ENCODE peak calls at places on chromosome 11, in seven cellular contexts. F is fibroblast of lung; M is substantia nigra; Z is IMR-90; W is SK-N-SH; Q is A549; N is CD8-positive, alpha-beta memory T cell. H is an unnamed sample.

GRCh38 chr11:121035823-121036222 is 11.9 kb downstream of the TBCEL start:
- DNase-seq in M (no peak), Z (no peak), W (no peak), F (no peak), N (no peak), Q (no peak), H (no peak)

GRCh38 chr11:85821636-85822035 is 10.7 kb upstream of the SYTL2 start:
- DNase-seq in Z (peak), W (no peak), F (peak), N (no peak), Q (no peak), M (no peak), H (peak)

GRCh38 chr11:62540804-62541671 is 5.6 kb downstream of the AHNAK start:
- DNase-seq in Z (peak), N (no peak), Q (no peak), F (no peak), M (peak), W (no peak), H (no peak)

GRCh38 chr11:108975641-108976071 is 310.8 kb downstream of the DDX10 start:
- DNase-seq in W (no peak), Z (no peak), Q (no peak), F (no peak), N (no peak), M (peak), H (no peak)

GRCh38 chr11:125165664-125166346 is 1.3 kb downstream of the PKNOX2 start:
- DNase-seq in M (no peak), W (no peak), F (peak), N (no peak), Q (peak), Z (peak), H (no peak)

GRCh38 chr11:20261526-20261925 is 101.3 kb upstream of the DBX1 start:
- DNase-seq in W (no peak), Z (peak), F (no peak), Q (no peak), N (no peak), M (no peak), H (no peak)

GRCh38 chr11:19474954-19475811 is 234.4 kb upstream of the E2F8 start:
- DNase-seq in F (no peak), Q (no peak), N (no peak), M (peak), Z (no peak), W (peak), H (no peak)

GRCh38 chr11:106276859-106277436 is 199.5 kb downstream of the AASDHPPT start:
- DNase-seq in Q (no peak), W (peak), M (no peak), F (peak), Z (peak), N (no peak), H (no peak)

GRCh38 chr11:65491614-65492386 is 7.0 kb upstream of the MALAT1 start:
- DNase-seq in N (no peak), W (no peak), F (peak), Z (peak), M (peak), Q (peak), H (peak)

GRCh38 chr11:63920870-63921417 is 4.0 kb upstream of the RCOR2 start:
- DNase-seq in Q (no peak), F (no peak), M (peak), N (peak), W (no peak), Z (no peak), H (no peak)

GRCh38 chr11:36945384-36945783 is 347.3 kb upstream of the RAG2 start:
- DNase-seq in W (peak), F (peak), Q (no peak), M (no peak), Z (peak), N (no peak), H (no peak)

GRCh38 chr11:108906329-108906728 is 241.5 kb downstream of the DDX10 start:
- DNase-seq in N (no peak), M (no peak), Z (peak), F (peak), Q (no peak), W (peak), H (peak)

GRCh38 chr11:445765-446588 is 4.1 kb upstream of the PTDSS2 start:
- DNase-seq in W (no peak), Z (no peak), Q (no peak), M (no peak), F (no peak), N (no peak), H (no peak)

GRCh38 chr11:100684101-100685065 is 2.7 kb upstream of the ARHGAP42 start:
- DNase-seq in W (no peak), Q (no peak), Z (no peak), M (no peak), F (no peak), N (no peak), H (peak)

GRCh38 chr11:93512073-93512475 is 31.1 kb downstream of the SMCO4 start:
- DNase-seq in Q (no peak), F (no peak), M (no peak), Z (no peak), N (no peak), W (no peak), H (no peak)

GRCh38 chr11:107590460-107591097 is 368 bp upstream of the ELMOD1 start:
- DNase-seq in Z (no peak), Q (peak), F (no peak), M (no peak), N (no peak), W (no peak), H (no peak)

GRCh38 chr11:35845860-35846259 is 98.0 kb upstream of the LDLRAD3 start:
- DNase-seq in Z (no peak), Q (no peak), W (no peak), M (no peak), N (no peak), F (no peak), H (peak)

GRCh38 chr11:45412033-45412432 is 125.9 kb upstream of the SYT13 start:
- DNase-seq in Z (no peak), W (peak), M (peak), N (no peak), F (no peak), Q (no peak), H (no peak)

GRCh38 chr11:12409621-12410005 is 32.2 kb downstream of the PARVA start:
- DNase-seq in Z (peak), Q (no peak), M (no peak), F (peak), N (no peak), W (no peak), H (no peak)

GRCh38 chr11:18700375-18700774 is 1.8 kb downstream of the TMEM86A start:
- DNase-seq in F (no peak), W (no peak), N (no peak), M (no peak), Z (peak), Q (no peak), H (peak)

GRCh38 chr11:125941606-125942275 is 4.1 kb upstream of the VSIG10L2 start:
- DNase-seq in W (peak), Q (peak), Z (peak), F (peak), M (peak), N (peak), H (peak)

GRCh38 chr11:64971421-64972233 is at the start of gene MAJIN:
- DNase-seq in Q (peak), N (peak), M (peak), F (peak), Z (peak), W (no peak), H (no peak)

GRCh38 chr11:3138178-3139085 is 26.7 kb downstream of the OSBPL5 start:
- DNase-seq in F (no peak), W (no peak), N (no peak), M (no peak), Z (no peak), Q (no peak), H (no peak)

GRCh38 chr11:129115652-129116585 is 76.2 kb downstream of the ARHGAP32 start:
- DNase-seq in W (no peak), Q (no peak), M (no peak), N (no peak), F (peak), Z (peak), H (peak)

GRCh38 chr11:747176-748006 is at the start of gene TALDO1:
- DNase-seq in Z (peak), Q (peak), N (peak), M (peak), W (peak), F (peak), H (peak)

GRCh38 chr11:35330924-35331323 is 88.4 kb downstream of the SLC1A2 start:
- DNase-seq in F (no peak), M (no peak), Z (no peak), Q (no peak), N (peak), W (no peak), H (no peak)

GRCh38 chr11:35969089-35970046 is 25.5 kb downstream of the LDLRAD3 start:
- DNase-seq in N (no peak), W (no peak), M (peak), Q (no peak), F (no peak), Z (peak), H (no peak)

GRCh38 chr11:11493698-11494097 is 128.1 kb downstream of the GALNT18 start:
- DNase-seq in F (no peak), Z (no peak), W (no peak), N (no peak), M (no peak), Q (no peak), H (no peak)

GRCh38 chr11:128029219-128029722 is 558.1 kb downstream of the ETS1 start:
- DNase-seq in W (peak), Q (no peak), Z (no peak), N (no peak), M (no peak), F (no peak), H (no peak)

GRCh38 chr11:7449841-7450214 is 35.5 kb upstream of the OLFML1 start:
- DNase-seq in F (peak), Q (no peak), W (no peak), N (no peak), M (no peak), Z (no peak), H (no peak)

GRCh38 chr11:5348516-5349194 is 2.7 kb upstream of the OR51B6 start:
- DNase-seq in W (no peak), N (no peak), Q (no peak), Z (no peak), M (no peak), F (no peak), H (no peak)

GRCh38 chr11:28701760-28702449 is 593.7 kb downstream of the METTL15 start:
- DNase-seq in Z (no peak), N (no peak), F (no peak), M (peak), Q (peak), W (no peak), H (peak)

DNA sequence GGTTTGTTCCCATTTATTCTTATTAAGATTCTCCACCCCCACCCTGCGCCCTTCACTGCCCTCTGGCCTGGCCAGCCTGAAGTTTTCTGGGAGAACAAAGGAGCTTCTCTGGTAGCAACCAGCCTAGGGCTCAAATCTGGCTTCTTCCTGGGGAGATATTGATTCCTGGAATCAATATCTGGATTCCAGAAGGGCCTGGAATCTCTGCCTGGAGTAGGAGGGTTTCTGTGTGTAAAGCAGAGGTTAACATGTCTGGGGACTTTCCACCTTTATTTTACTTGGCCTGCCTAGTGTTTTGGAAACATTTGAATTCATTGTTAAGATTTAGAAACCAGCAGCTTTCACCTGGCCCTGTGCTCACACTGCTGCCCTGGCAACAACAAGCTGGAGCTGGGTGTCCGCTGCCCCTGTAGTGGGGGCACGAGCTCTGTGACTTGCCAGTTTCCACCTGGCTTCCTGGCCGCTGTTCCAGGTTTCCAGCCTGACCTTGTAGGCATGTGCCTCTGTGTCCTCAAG is 5.5 kb downstream of the C11orf91 start:
- DNase-seq in N (no peak), Z (no peak), Q (no peak), W (no peak), M (no peak), F (no peak), H (no peak)
- H3K27ac ChIP-seq in N (no peak), Z (no peak), Q (peak), W (peak), M (no peak), F (no peak), H (peak)

GRCh38 chr11:131041331-131042040 is 125.2 kb upstream of the SNX19 start:
- DNase-seq in W (no peak), Z (no peak), Q (no peak), M (no peak), N (no peak), F (no peak), H (peak)
- H3K27ac ChIP-seq in W (no peak), Z (no peak), Q (no peak), M (no peak), N (no peak), F (no peak), H (peak)

GRCh38 chr11:118207079-118207478 is 17.7 kb downstream of the JAML start:
- DNase-seq in N (no peak), M (no peak), W (no peak), F (no peak), Q (no peak), Z (no peak), H (no peak)
- H3K27ac ChIP-seq in N (no peak), M (no peak), W (no peak), F (no peak), Q (no peak), Z (no peak), H (no peak)

GRCh38 chr11:70711095-70711910 is 313.0 kb downstream of the CTTN start:
- DNase-seq in N (no peak), Z (no peak), M (no peak), W (no peak), F (no peak), Q (no peak), H (no peak)
- H3K27ac ChIP-seq in N (no peak), Z (no peak), M (no peak), W (no peak), F (no peak), Q (no peak), H (no peak)

H was measured in mammary epithelial cell.